ENCODE peak calls at places on chromosomes 5 and 9, in four cellular contexts. E is mammary epithelial cell, C is heart left ventricle, M is fibroblast of the aortic adventitia. I is an unnamed sample.

GRCh38 chr5:58456486-58456885 is 3.4 kb downstream of the PLK2 start:
- DNase-seq in E (no peak), C (no peak), M (no peak), I (no peak)

GRCh38 chr5:157020002-157020401 is 38.9 kb downstream of the HAVCR1 start:
- DNase-seq in E (no peak), C (no peak), M (no peak), I (no peak)

GRCh38 chr9:98995971-98996504 is 52.3 kb downstream of the COL15A1 start:
- DNase-seq in E (no peak), C (no peak), M (no peak), I (no peak)

GRCh38 chr5:113187879-113188278 is 211.3 kb downstream of the DCP2 start:
- DNase-seq in E (no peak), C (no peak), M (no peak), I (no peak)

GRCh38 chr9:18297532-18297872 is 176.5 kb upstream of the ADAMTSL1 start:
- DNase-seq in E (no peak), C (no peak), M (no peak), I (no peak)

GRCh38 chr5:60483046-60483445 is 216.9 kb downstream of the DEPDC1B start:
- DNase-seq in E (peak), C (no peak), M (peak), I (no peak)

GRCh38 chr5:71860048-71860447 is 141.0 kb downstream of the CARTPT start:
- DNase-seq in E (no peak), C (no peak), M (peak), I (no peak)

GRCh38 chr5:1208743-1209551 is 7.6 kb downstream of the SLC6A19 start:
- DNase-seq in E (no peak), C (no peak), M (peak), I (peak)

GRCh38 chr5:167851416-167851815 is 440.0 kb upstream of the WWC1 start:
- DNase-seq in E (no peak), C (no peak), M (peak), I (no peak)

GRCh38 chr5:160260881-160261815 is 31.8 kb downstream of the FABP6 start:
- DNase-seq in E (no peak), C (no peak), M (peak), I (peak)

GRCh38 chr9:81499021-81499454 is 190.3 kb downstream of the TLE1 start:
- DNase-seq in E (no peak), C (no peak), M (peak), I (no peak)

GRCh38 chr5:5179079-5179478 is 38.9 kb downstream of the ADAMTS16 start:
- DNase-seq in E (no peak), C (no peak), M (no peak), I (no peak)

GRCh38 chr5:159609359-159609758 is 279.1 kb upstream of the IL12B start:
- DNase-seq in E (no peak), C (no peak), M (no peak), I (no peak)

GRCh38 chr9:119195521-119195920 is 173.7 kb downstream of the BRINP1 start:
- DNase-seq in E (no peak), C (no peak), M (no peak), I (no peak)

GRCh38 chr5:137305971-137306592 is 193.0 kb downstream of the SPOCK1 start:
- DNase-seq in E (no peak), C (no peak), M (no peak), I (no peak)

GRCh38 chr5:67972027-67972822 is 243.3 kb upstream of the PIK3R1 start:
- DNase-seq in E (no peak), C (no peak), M (peak), I (no peak)

GRCh38 chr5:79573983-79574890 is 38.0 kb upstream of the TENT2 start:
- DNase-seq in E (no peak), C (no peak), M (no peak), I (no peak)

GRCh38 chr5:165914462-165914861 is 2377.0 kb upstream of the WWC1 start:
- DNase-seq in E (no peak), C (no peak), M (no peak), I (no peak)

GRCh38 chr5:38695021-38695961 is 138.8 kb upstream of the LIFR start:
- DNase-seq in E (no peak), C (no peak), M (no peak), I (no peak)

GRCh38 chr5:555058-555623 is 30.9 kb upstream of the SLC9A3 start:
- DNase-seq in E (no peak), C (peak), M (no peak), I (no peak)

GRCh38 chr5:115246361-115246991 is 16.2 kb downstream of the PGGT1B start:
- DNase-seq in E (peak), C (no peak), M (peak), I (no peak)

DNA sequence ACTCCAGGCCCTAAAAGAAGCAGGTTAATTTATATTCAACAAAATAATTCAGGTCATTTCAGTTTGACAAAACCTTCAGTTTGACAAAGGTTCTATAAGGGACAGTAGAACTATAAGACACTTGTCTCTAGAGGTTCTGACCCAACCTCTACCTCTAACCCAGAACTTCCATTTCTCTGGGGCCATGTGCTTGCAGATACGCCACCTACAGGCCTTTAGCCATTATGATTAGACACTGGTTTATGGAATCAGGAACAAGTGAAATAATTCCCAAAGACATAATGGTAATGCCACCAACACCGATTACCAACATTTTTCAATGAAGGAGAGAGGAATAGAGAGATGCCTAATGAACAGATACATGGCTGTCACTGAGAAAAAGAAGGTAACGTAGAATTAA is 733.9 kb downstream of the PRELID2 start:
- DNase-seq in E (no peak), C (no peak), M (no peak), I (no peak)
- TF ChIP-seq CTCF in E (peak), C (no peak), M (peak), I (no peak)

DNA sequence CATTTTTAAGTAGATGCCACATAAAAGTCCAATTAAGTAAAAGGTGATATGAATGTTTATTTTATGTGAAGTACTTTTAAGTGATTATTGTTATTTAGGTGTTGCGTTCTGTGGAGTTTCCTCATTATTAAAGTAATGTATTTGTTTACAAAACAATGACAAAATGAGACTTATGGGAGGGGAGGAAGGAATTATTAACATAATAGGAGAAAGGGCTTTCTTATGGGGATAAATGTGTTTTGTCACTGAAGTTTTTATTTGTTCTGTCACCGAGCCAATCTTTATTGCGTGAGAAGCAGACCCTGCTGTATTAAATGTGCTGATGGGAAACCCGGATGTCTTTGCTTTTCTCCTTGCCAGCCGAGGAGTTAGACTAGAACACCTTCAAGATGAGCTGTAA is 44.5 kb downstream of the TRIO start:
- DNase-seq in E (no peak), C (no peak), M (no peak), I (no peak)
- H3K4me3 ChIP-seq in E (no peak), C (no peak), M (no peak), I (no peak)

DNA sequence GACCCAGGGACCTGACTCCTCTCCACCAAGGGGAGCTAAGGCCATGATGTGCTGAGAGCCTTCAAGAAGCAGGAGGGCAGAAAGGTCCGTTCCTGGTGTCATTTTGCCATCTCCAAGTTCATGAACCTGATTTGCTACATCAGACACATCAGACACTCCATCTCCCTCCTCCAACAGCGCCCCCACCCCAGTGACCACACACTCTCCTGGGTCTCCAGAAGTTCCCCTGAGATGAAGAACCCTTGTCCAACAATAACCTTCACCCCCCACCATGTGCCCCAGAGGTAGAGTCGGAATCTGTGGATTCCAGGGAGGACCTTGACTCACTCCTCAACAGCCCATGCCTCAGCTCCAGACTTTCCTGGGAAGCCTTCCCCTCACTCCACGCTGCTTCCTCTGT is 242.8 kb downstream of the CDK5RAP2 start:
- DNase-seq in E (no peak), C (no peak), M (no peak), I (no peak)
- TF ChIP-seq CTCF in E (no peak), C (no peak), M (no peak), I (no peak)

GRCh38 chr5:176386491-176386890 is 1.9 kb downstream of the NOP16 start:
- DNase-seq in E (no peak), C (no peak), M (no peak), I (no peak)
- H3K4me3 ChIP-seq in E (peak), C (no peak), M (peak), I (no peak)

GRCh38 chr9:127489471-127490115 is 38.3 kb downstream of the LRSAM1 start:
- DNase-seq in E (no peak), C (no peak), M (no peak), I (no peak)
- TF ChIP-seq CTCF in E (no peak), C (no peak), M (no peak), I (no peak)

GRCh38 chr5:17221843-17222614 is 4.6 kb downstream of the BASP1 start:
- DNase-seq in E (peak), C (no peak), M (no peak), I (no peak)

GRCh38 chr5:17225551-17225950 is 8.1 kb downstream of the BASP1 start:
- DNase-seq in E (no peak), C (no peak), M (no peak), I (no peak)

GRCh38 chr5:17224858-17225436 is 7.5 kb downstream of the BASP1 start:
- DNase-seq in E (peak), C (no peak), M (no peak), I (no peak)

GRCh38 chr5:17222679-17223078 is 5.2 kb downstream of the BASP1 start:
- DNase-seq in E (no peak), C (no peak), M (peak), I (no peak)

GRCh38 chr5:17223375-17224185 is 6.1 kb downstream of the BASP1 start:
- DNase-seq in E (no peak), C (no peak), M (no peak), I (no peak)
- H3K4me3 ChIP-seq in E (no peak), C (no peak), M (no peak), I (no peak)